ENCODE peak calls at places on chromosomes 3 and 15, in nine cellular contexts. One of them, this sample, is unnamed.

GRCh38 chr3:38580450-38581382 is 68.8 kb downstream of the SCN5A start:
- DNase-seq in OCI-M1: no peak
- DNase-seq in NCI-H1436 treated with DMSO at 0.1 percent for 48 hours: no peak
- DNase-seq in M059J: no peak
- DNase-seq in fibroblast of the aortic adventitia: no peak
- DNase-seq in A673: no peak
- DNase-seq in NCI-H524: no peak
- DNase-seq in transverse colon: peak; percentile 4
- DNase-seq in IMR-90: no peak
- DNase-seq in this sample: no peak

GRCh38 chr15:40379853-40380252 is 2.7 kb upstream of the KNSTRN start:
- DNase-seq in transverse colon: peak; percentile 34
- DNase-seq in fibroblast of the aortic adventitia: peak; percentile 99
- DNase-seq in IMR-90: peak; percentile 99
- DNase-seq in NCI-H1436 treated with DMSO at 0.1 percent for 48 hours: no peak
- DNase-seq in M059J: peak; percentile 90
- DNase-seq in A673: no peak
- DNase-seq in OCI-M1: no peak
- DNase-seq in NCI-H524: no peak
- DNase-seq in this sample: no peak

GRCh38 chr3:51680663-51681230 is 9.7 kb downstream of the TEX264 start:
- DNase-seq in OCI-M1: no peak
- DNase-seq in A673: no peak
- DNase-seq in NCI-H1436 treated with DMSO at 0.1 percent for 48 hours: no peak
- DNase-seq in fibroblast of the aortic adventitia: no peak
- DNase-seq in transverse colon: no peak
- DNase-seq in NCI-H524: no peak
- DNase-seq in M059J: no peak
- DNase-seq in IMR-90: no peak
- DNase-seq in this sample: no peak

GRCh38 chr15:57668074-57668473 is 38.4 kb upstream of the POLR2M start:
- DNase-seq in NCI-H1436 treated with DMSO at 0.1 percent for 48 hours: no peak
- DNase-seq in OCI-M1: no peak
- DNase-seq in M059J: no peak
- DNase-seq in fibroblast of the aortic adventitia: no peak
- DNase-seq in NCI-H524: no peak
- DNase-seq in transverse colon: no peak
- DNase-seq in IMR-90: no peak
- DNase-seq in A673: no peak
- DNase-seq in this sample: no peak

GRCh38 chr3:131591394-131591990 is 88.7 kb upstream of the MRPL3 start:
- DNase-seq in NCI-H1436 treated with DMSO at 0.1 percent for 48 hours: no peak
- DNase-seq in NCI-H524: no peak
- DNase-seq in IMR-90: peak; percentile 36
- DNase-seq in M059J: peak; percentile 9
- DNase-seq in A673: peak; percentile 21
- DNase-seq in OCI-M1: no peak
- DNase-seq in transverse colon: no peak
- DNase-seq in fibroblast of the aortic adventitia: peak; percentile 36
- DNase-seq in this sample: peak; percentile 5

GRCh38 chr3:195060531-195061385 is 210.2 kb downstream of the XXYLT1 start:
- DNase-seq in M059J: no peak
- DNase-seq in IMR-90: no peak
- DNase-seq in transverse colon: no peak
- DNase-seq in NCI-H1436 treated with DMSO at 0.1 percent for 48 hours: no peak
- DNase-seq in NCI-H524: no peak
- DNase-seq in fibroblast of the aortic adventitia: no peak
- DNase-seq in A673: no peak
- DNase-seq in OCI-M1: no peak
- DNase-seq in this sample: no peak

GRCh38 chr3:37793889-37794591 is 67.6 kb upstream of the CTDSPL start:
- DNase-seq in NCI-H524: no peak
- DNase-seq in fibroblast of the aortic adventitia: no peak
- DNase-seq in IMR-90: no peak
- DNase-seq in M059J: no peak
- DNase-seq in OCI-M1: no peak
- DNase-seq in A673: no peak
- DNase-seq in transverse colon: no peak
- DNase-seq in NCI-H1436 treated with DMSO at 0.1 percent for 48 hours: no peak
- DNase-seq in this sample: no peak

GRCh38 chr3:187112934-187113793 is 26.1 kb downstream of the RPL39L start:
- DNase-seq in A673: peak; percentile 49
- DNase-seq in NCI-H524: peak; percentile 1
- DNase-seq in M059J: peak; percentile 39
- DNase-seq in fibroblast of the aortic adventitia: peak; percentile 69
- DNase-seq in IMR-90: peak; percentile 48
- DNase-seq in OCI-M1: peak; percentile 39
- DNase-seq in transverse colon: no peak
- DNase-seq in NCI-H1436 treated with DMSO at 0.1 percent for 48 hours: no peak
- DNase-seq in this sample: peak; percentile 3

GRCh38 chr15:31328999-31329639 is 2.5 kb downstream of the KLF13 start:
- DNase-seq in OCI-M1: no peak
- DNase-seq in fibroblast of the aortic adventitia: no peak
- DNase-seq in NCI-H524: no peak
- DNase-seq in NCI-H1436 treated with DMSO at 0.1 percent for 48 hours: no peak
- DNase-seq in transverse colon: peak; percentile 67
- DNase-seq in A673: no peak
- DNase-seq in IMR-90: no peak
- DNase-seq in M059J: no peak
- DNase-seq in this sample: peak; percentile 78

GRCh38 chr3:112640333-112640863 is 545 bp downstream of the CCDC80 start:
- DNase-seq in transverse colon: no peak
- DNase-seq in fibroblast of the aortic adventitia: peak; percentile 86
- DNase-seq in IMR-90: peak; percentile 90
- DNase-seq in OCI-M1: no peak
- DNase-seq in A673: peak; percentile 32
- DNase-seq in M059J: peak; percentile 92
- DNase-seq in NCI-H524: no peak
- DNase-seq in NCI-H1436 treated with DMSO at 0.1 percent for 48 hours: no peak
- DNase-seq in this sample: peak; percentile 22

GRCh38 chr15:31455499-31455898 is 128.9 kb downstream of the KLF13 start:
- DNase-seq in OCI-M1: no peak
- DNase-seq in NCI-H1436 treated with DMSO at 0.1 percent for 48 hours: no peak
- DNase-seq in NCI-H524: no peak
- DNase-seq in A673: no peak
- DNase-seq in fibroblast of the aortic adventitia: no peak
- DNase-seq in IMR-90: no peak
- DNase-seq in M059J: no peak
- DNase-seq in transverse colon: no peak
- DNase-seq in this sample: peak; percentile 40

GRCh38 chr3:177050466-177051237 is 146.6 kb downstream of the TBL1XR1 start:
- DNase-seq in NCI-H524: peak; percentile 14
- DNase-seq in fibroblast of the aortic adventitia: peak; percentile 78
- DNase-seq in M059J: peak; percentile 62
- DNase-seq in OCI-M1: peak; percentile 62
- DNase-seq in A673: peak; percentile 77
- DNase-seq in NCI-H1436 treated with DMSO at 0.1 percent for 48 hours: peak; percentile 28
- DNase-seq in IMR-90: peak; percentile 64
- DNase-seq in transverse colon: no peak
- DNase-seq in this sample: peak; percentile 71

GRCh38 chr3:127226451-127226850 is 33.5 kb downstream of the PRR23E start:
- DNase-seq in IMR-90: no peak
- DNase-seq in A673: no peak
- DNase-seq in transverse colon: no peak
- DNase-seq in NCI-H1436 treated with DMSO at 0.1 percent for 48 hours: no peak
- DNase-seq in NCI-H524: no peak
- DNase-seq in fibroblast of the aortic adventitia: no peak
- DNase-seq in OCI-M1: no peak
- DNase-seq in M059J: peak; percentile 64
- DNase-seq in this sample: no peak

GRCh38 chr3:54357307-54357706 is 235.0 kb downstream of the CACNA2D3 start:
- DNase-seq in M059J: no peak
- DNase-seq in IMR-90: no peak
- DNase-seq in fibroblast of the aortic adventitia: no peak
- DNase-seq in A673: no peak
- DNase-seq in transverse colon: no peak
- DNase-seq in OCI-M1: no peak
- DNase-seq in NCI-H524: no peak
- DNase-seq in NCI-H1436 treated with DMSO at 0.1 percent for 48 hours: no peak
- DNase-seq in this sample: no peak

GRCh38 chr3:153289334-153289808 is 127.3 kb downstream of the RAP2B start:
- DNase-seq in A673: peak; percentile 31
- DNase-seq in NCI-H524: no peak
- DNase-seq in fibroblast of the aortic adventitia: peak; percentile 38
- DNase-seq in transverse colon: no peak
- DNase-seq in OCI-M1: peak; percentile 83
- DNase-seq in NCI-H1436 treated with DMSO at 0.1 percent for 48 hours: no peak
- DNase-seq in IMR-90: peak; percentile 63
- DNase-seq in M059J: peak; percentile 55
- DNase-seq in this sample: no peak

GRCh38 chr3:426056-426455 is 229.5 kb downstream of the CHL1 start:
- DNase-seq in IMR-90: no peak
- DNase-seq in NCI-H524: no peak
- DNase-seq in fibroblast of the aortic adventitia: no peak
- DNase-seq in OCI-M1: no peak
- DNase-seq in NCI-H1436 treated with DMSO at 0.1 percent for 48 hours: no peak
- DNase-seq in transverse colon: no peak
- DNase-seq in M059J: no peak
- DNase-seq in A673: no peak
- DNase-seq in this sample: no peak

GRCh38 chr3:122555275-122556071 is 8.6 kb downstream of the PARP9 start:
- DNase-seq in M059J: peak; percentile 66
- DNase-seq in NCI-H1436 treated with DMSO at 0.1 percent for 48 hours: no peak
- DNase-seq in OCI-M1: no peak
- DNase-seq in transverse colon: no peak
- DNase-seq in A673: no peak
- DNase-seq in fibroblast of the aortic adventitia: peak; percentile 59
- DNase-seq in NCI-H524: no peak
- DNase-seq in IMR-90: peak; percentile 57
- DNase-seq in this sample: no peak

GRCh38 chr15:50222181-50222580 is 40.2 kb downstream of the SLC27A2 start:
- DNase-seq in transverse colon: no peak
- DNase-seq in OCI-M1: no peak
- DNase-seq in fibroblast of the aortic adventitia: no peak
- DNase-seq in M059J: no peak
- DNase-seq in IMR-90: no peak
- DNase-seq in A673: no peak
- DNase-seq in NCI-H1436 treated with DMSO at 0.1 percent for 48 hours: no peak
- DNase-seq in NCI-H524: no peak
- DNase-seq in this sample: no peak